ENCODE peak calls at places on chromosome 19, in nine cellular contexts. S is NCI-H1105 treated with DMSO at 0.1 percent for 48 hours; U is stimulated activated CD8-positive, alpha-beta memory T cell treated with anti-CD3 and anti-CD28 coated beads, Interleukin-2, amount 100 ng/mL, for 48 hours; Y is stimulated activated CD4-positive, alpha-beta T cell treated with anti-CD3 and anti-CD28 coated beads, Interleukin-12 subunit alpha, Interleukin-12 subunit beta, amount 100 ng/mL, for 4 hours; O is activated gamma-delta T cell treated with Interleukin-2 at 50 U/mL for 16 hours; L is fibroblast of lung; Z is cardiac muscle cell; V is sciatic nerve; D is T-helper 2 cell. P is an unnamed sample.

GRCh38 chr19:2782357-2782935 is 627 bp downstream of the SGTA start:
- DNase-seq in D (no peak), Z (no peak), V (no peak), S (no peak), L (no peak), O (no peak), U (no peak), Y (no peak), P (peak)

GRCh38 chr19:4694211-4694987 is 24.3 kb upstream of the MYDGF start:
- DNase-seq in L (peak), O (no peak), V (no peak), U (no peak), D (no peak), Z (no peak), Y (no peak), S (no peak), P (peak)

GRCh38 chr19:41999071-41999877 is 5.2 kb upstream of the ATP1A3 start:
- DNase-seq in V (no peak), S (peak), U (no peak), O (no peak), Z (peak), Y (no peak), L (no peak), D (no peak), P (no peak)

GRCh38 chr19:32317045-32317444 is 28.4 kb upstream of the ZNF507 start:
- DNase-seq in L (no peak), Z (no peak), U (no peak), D (no peak), S (no peak), O (no peak), Y (no peak), V (no peak), P (no peak)

GRCh38 chr19:3351702-3352447 is 14.5 kb upstream of the NFIC start:
- DNase-seq in U (no peak), Z (no peak), V (no peak), S (no peak), Y (no peak), L (no peak), D (no peak), O (no peak), P (no peak)

GRCh38 chr19:36257512-36257876 is 42.6 kb downstream of the ZNF146 start:
- DNase-seq in D (no peak), S (no peak), O (no peak), L (no peak), V (no peak), Z (no peak), U (no peak), Y (no peak), P (no peak)

GRCh38 chr19:16088985-16089846 is 12.9 kb downstream of the TPM4 start:
- DNase-seq in Y (no peak), D (no peak), V (no peak), Z (no peak), S (no peak), U (no peak), L (no peak), O (no peak), P (no peak)

GRCh38 chr19:51131780-51132680 is 7.3 kb downstream of the SIGLEC9 start:
- DNase-seq in V (peak), D (no peak), S (no peak), Y (no peak), Z (peak), O (peak), L (peak), U (no peak), P (peak)

GRCh38 chr19:18292810-18293641 is 11.6 kb upstream of the JUND start:
- DNase-seq in L (peak), U (peak), Z (peak), V (peak), O (no peak), D (no peak), Y (no peak), S (peak), P (peak)

GRCh38 chr19:33676999-33677665 is 55.4 kb downstream of the CHST8 start:
- DNase-seq in O (no peak), Y (no peak), V (no peak), U (no peak), Z (no peak), L (no peak), S (no peak), D (no peak), P (no peak)

GRCh38 chr19:30393046-30393445 is 20.9 kb downstream of the ZNF536 start:
- DNase-seq in V (no peak), L (no peak), U (no peak), S (no peak), O (no peak), Y (no peak), D (no peak), Z (no peak), P (no peak)

GRCh38 chr19:31054430-31054829 is 294.8 kb downstream of the TSHZ3 start:
- DNase-seq in S (peak), O (peak), Z (peak), D (peak), U (no peak), V (no peak), Y (peak), L (peak), P (peak)

GRCh38 chr19:14540741-14541525 is 11.5 kb downstream of the TECR start:
- DNase-seq in D (no peak), S (no peak), Z (no peak), U (no peak), O (no peak), V (no peak), Y (no peak), L (no peak), P (no peak)

GRCh38 chr19:12676384-12676792 is 5.3 kb downstream of the DHPS start:
- DNase-seq in U (peak), Y (peak), L (peak), D (peak), S (peak), O (peak), Z (peak), V (peak), P (peak)

GRCh38 chr19:41265376-41266153 is 1.4 kb downstream of the HNRNPUL1 start:
- DNase-seq in U (no peak), O (no peak), D (no peak), Y (peak), V (no peak), Z (peak), L (peak), S (no peak), P (peak)

GRCh38 chr19:43132696-43133095 is 50.2 kb upstream of the PSG2 start:
- DNase-seq in L (no peak), Y (no peak), S (no peak), Z (no peak), V (no peak), D (no peak), U (no peak), O (no peak), P (no peak)

GRCh38 chr19:10760268-10760944 is 42.5 kb downstream of the DNM2 start:
- DNase-seq in S (no peak), D (peak), V (no peak), Z (peak), O (peak), Y (peak), U (no peak), L (no peak), P (no peak)

GRCh38 chr19:39111593-39112199 is 13.9 kb upstream of the PAK4 start:
- DNase-seq in U (no peak), Z (no peak), Y (no peak), D (no peak), L (no peak), V (no peak), S (no peak), O (no peak), P (no peak)

GRCh38 chr19:53868091-53868891 is 608 bp downstream of the MYADM start:
- DNase-seq in O (peak), L (peak), V (peak), D (no peak), S (no peak), U (no peak), Z (peak), Y (no peak), P (peak)

GRCh38 chr19:57587529-57587928 is 3.6 kb downstream of the ZIK1 start:
- DNase-seq in V (no peak), Z (no peak), D (no peak), S (no peak), O (no peak), U (no peak), L (no peak), Y (no peak), P (no peak)

GRCh38 chr19:5109560-5109959 is 140.6 kb downstream of the KDM4B start:
- DNase-seq in Y (no peak), S (no peak), O (no peak), Z (no peak), D (no peak), L (no peak), U (no peak), V (no peak), P (no peak)

GRCh38 chr19:46603752-46604241 is 2.7 kb downstream of the CALM3 start:
- DNase-seq in V (peak), L (no peak), U (no peak), O (no peak), Z (no peak), Y (no peak), S (no peak), D (no peak), P (no peak)

GRCh38 chr19:6056282-6056741 is 54.0 kb downstream of the RFX2 start:
- DNase-seq in S (no peak), L (no peak), D (no peak), U (no peak), O (no peak), V (peak), Z (no peak), Y (no peak), P (no peak)

GRCh38 chr19:46378268-46378667 is 31.4 kb downstream of the PPP5C start:
- DNase-seq in D (no peak), Y (no peak), U (no peak), Z (no peak), S (peak), O (no peak), V (no peak), L (peak), P (peak)

GRCh38 chr19:43439183-43440063 is 24.7 kb downstream of the TEX101 start:
- DNase-seq in V (no peak), S (no peak), Y (no peak), U (no peak), L (peak), O (peak), D (no peak), Z (no peak), P (no peak)

GRCh38 chr19:28185646-28186045 is 1027.3 kb downstream of the UQCRFS1 start:
- DNase-seq in Y (no peak), V (no peak), S (no peak), D (no peak), U (no peak), L (no peak), O (no peak), Z (no peak), P (no peak)

GRCh38 chr19:33400856-33401682 is 27.6 kb downstream of the CEBPG start:
- DNase-seq in U (no peak), O (no peak), D (no peak), Z (no peak), L (no peak), Y (no peak), V (peak), S (no peak), P (no peak)

GRCh38 chr19:45716314-45717130 is 14.2 kb downstream of the FBXO46 start:
- DNase-seq in Y (no peak), V (no peak), O (no peak), L (peak), U (no peak), Z (peak), S (peak), D (no peak), P (peak)

GRCh38 chr19:12769689-12770088 is 5.7 kb downstream of the HOOK2 start:
- DNase-seq in D (peak), O (peak), Y (peak), U (no peak), Z (peak), V (no peak), S (no peak), L (no peak), P (no peak)

GRCh38 chr19:31947436-31947835 is 398.0 kb upstream of the ZNF507 start:
- DNase-seq in V (no peak), S (no peak), O (no peak), Y (no peak), D (no peak), U (no peak), Z (no peak), L (no peak), P (no peak)

GRCh38 chr19:12947702-12948596 is 2.3 kb downstream of the RAD23A start:
- DNase-seq in Y (no peak), U (no peak), S (no peak), L (no peak), V (no peak), D (no peak), Z (no peak), O (no peak), P (no peak)

GRCh38 chr19:36112678-36113077 is 1.7 kb downstream of the OVOL3 start:
- DNase-seq in O (no peak), V (no peak), Y (no peak), U (no peak), D (no peak), S (no peak), Z (no peak), L (no peak), P (no peak)

GRCh38 chr19:42850981-42851717 is 28.4 kb downstream of the PSG1 start:
- DNase-seq in L (peak), V (no peak), D (no peak), O (no peak), Y (no peak), S (no peak), U (no peak), Z (no peak), P (peak)

GRCh38 chr19:37997911-37998344 is 90.9 kb downstream of the SIPA1L3 start:
- DNase-seq in L (peak), D (no peak), Y (no peak), V (no peak), O (no peak), Z (no peak), U (no peak), S (no peak), P (peak)

GRCh38 chr19:15417699-15418098 is 1.1 kb downstream of the AKAP8L start:
- DNase-seq in D (no peak), O (no peak), U (no peak), L (no peak), Y (no peak), S (no peak), V (no peak), Z (no peak), P (no peak)